ENCODE peak calls at places on chromosomes 2 and 18, in nine cellular contexts. S is lower lobe of right lung, N is GM23338, R is WERI-Rb-1, Q is H1, M is uterus, H is neural crest cell, Y is HFFc6, U is fibroblast of lung. Z is an unnamed sample.

GRCh38 chr2:81260320-81260719 is 955.8 kb upstream of the LRRTM1 start:
- DNase-seq in N (no peak), R (no peak), H (no peak), M (no peak), S (no peak), Y (no peak), U (peak), Q (no peak), Z (no peak)

GRCh38 chr2:168245074-168245825 is 2.1 kb downstream of the STK39 start:
- DNase-seq in H (no peak), Q (no peak), M (no peak), Y (no peak), U (peak), N (no peak), S (no peak), R (no peak), Z (no peak)

GRCh38 chr2:235555356-235555755 is 61.5 kb downstream of the AGAP1 start:
- DNase-seq in H (no peak), M (no peak), Y (no peak), Q (no peak), U (no peak), S (no peak), N (no peak), R (no peak), Z (no peak)

GRCh38 chr18:52670903-52671302 is 330.9 kb downstream of the DCC start:
- DNase-seq in M (no peak), Y (no peak), Q (no peak), R (peak), N (peak), U (peak), H (no peak), S (no peak), Z (no peak)

GRCh38 chr2:59184281-59185020 is 943.3 kb upstream of the FANCL start:
- DNase-seq in M (no peak), R (no peak), S (no peak), U (peak), Q (no peak), Y (no peak), N (no peak), H (no peak), Z (no peak)

GRCh38 chr2:177175917-177176668 is 36.5 kb upstream of the HNRNPA3 start:
- DNase-seq in R (no peak), N (no peak), S (no peak), H (no peak), U (no peak), Y (no peak), M (no peak), Q (no peak), Z (no peak)

GRCh38 chr2:29923110-29923721 is 1.8 kb upstream of the ALK start:
- DNase-seq in S (peak), Y (peak), R (peak), N (peak), U (peak), Q (peak), M (peak), H (peak), Z (peak)

GRCh38 chr2:224162122-224162521 is 123.0 kb upstream of the SERPINE2 start:
- DNase-seq in R (no peak), N (no peak), U (peak), H (no peak), S (no peak), Q (peak), Y (peak), M (no peak), Z (no peak)

GRCh38 chr2:67650292-67651133 is 253.4 kb downstream of the ETAA1 start:
- DNase-seq in U (peak), M (peak), Q (peak), Y (peak), R (peak), H (peak), N (peak), S (peak), Z (no peak)

GRCh38 chr18:68861365-68861764 is 63.5 kb downstream of the CCDC102B start:
- DNase-seq in R (no peak), S (no peak), Y (no peak), Q (no peak), H (no peak), N (no peak), M (no peak), U (no peak), Z (no peak)

GRCh38 chr18:68865021-68865420 is 67.1 kb downstream of the CCDC102B start:
- DNase-seq in H (no peak), S (no peak), U (no peak), N (no peak), Y (no peak), M (no peak), R (no peak), Q (no peak), Z (no peak)

DNA sequence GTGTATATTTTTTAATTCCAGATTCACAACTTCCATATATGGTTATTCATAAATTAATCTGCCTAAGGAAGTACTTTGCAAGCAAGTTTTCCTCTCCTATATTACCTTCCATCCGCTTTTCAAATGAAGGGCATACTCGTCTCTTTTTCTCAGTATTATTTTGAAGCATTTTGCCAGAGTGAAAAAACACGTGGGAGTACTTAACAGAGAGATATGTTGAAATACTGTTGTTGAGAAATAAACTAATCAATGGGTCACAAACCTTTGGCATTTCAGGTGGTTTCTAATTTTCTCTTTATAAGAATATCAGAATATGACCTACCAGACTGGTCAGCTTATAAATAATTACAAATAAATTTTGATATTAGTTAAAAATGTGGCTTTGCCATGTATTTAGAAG is 67.6 kb downstream of the CCDC102B start:
- DNase-seq in S (no peak), H (no peak), M (no peak), U (no peak), N (no peak), R (no peak), Q (no peak), Y (no peak), Z (no peak)
- TF ChIP-seq CTCF in S (no peak), H (no peak), M (no peak), U (no peak), N (no peak), R (no peak), Q (no peak), Y (no peak), Z (no peak)

GRCh38 chr2:26136431-26136830 is 36.5 kb upstream of the GAREM2 start:
- DNase-seq in H (no peak), R (no peak), M (no peak), S (no peak), N (no peak), Q (no peak), U (no peak), Y (no peak), Z (no peak)
- TF ChIP-seq CTCF in H (no peak), R (no peak), M (no peak), S (no peak), N (no peak), Q (no peak), U (no peak), Y (no peak), Z (no peak)

DNA sequence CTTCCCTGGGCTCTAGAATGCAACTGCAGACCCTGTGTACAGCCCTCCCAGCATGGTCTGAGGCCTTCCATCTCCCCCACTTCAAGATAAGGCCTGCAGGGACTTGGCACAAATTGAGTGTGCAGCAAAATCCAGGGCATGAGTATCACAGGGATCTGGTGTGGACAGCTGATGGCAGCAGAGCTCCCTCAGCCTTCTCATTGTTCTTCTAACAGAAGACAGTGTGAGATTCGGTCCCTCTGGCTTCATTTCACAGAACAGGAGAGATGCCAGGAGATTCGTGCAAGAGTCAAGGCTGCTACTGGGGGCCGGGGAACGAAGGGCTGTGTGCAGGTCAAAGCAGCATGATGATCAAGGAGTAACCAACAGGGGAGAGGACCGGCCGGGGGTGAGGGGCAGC is 85.8 kb downstream of the UXS1 start:
- DNase-seq in H (no peak), N (no peak), R (no peak), Y (peak), S (no peak), M (no peak), Q (no peak), U (peak), Z (no peak)
- TF ChIP-seq CTCF in H (no peak), N (no peak), R (peak), Y (no peak), S (no peak), M (no peak), Q (no peak), U (peak), Z (peak)

GRCh38 chr2:219505585-219505984 is 6.9 kb downstream of the GMPPA start:
- DNase-seq in S (no peak), R (no peak), U (no peak), Q (no peak), M (no peak), N (no peak), Y (no peak), H (no peak), Z (no peak)
- TF ChIP-seq CTCF in S (no peak), R (no peak), U (no peak), Q (no peak), M (no peak), N (no peak), Y (no peak), H (no peak), Z (no peak)

GRCh38 chr2:135820003-135820618 is 16.9 kb downstream of the LCT start:
- DNase-seq in N (no peak), M (no peak), R (no peak), U (no peak), H (no peak), Q (no peak), Y (no peak), S (no peak), Z (no peak)

GRCh38 chr2:135817946-135818345 is 19.0 kb downstream of the LCT start:
- DNase-seq in R (no peak), M (no peak), H (no peak), Q (no peak), N (no peak), S (no peak), Y (no peak), U (no peak), Z (no peak)

GRCh38 chr2:135821190-135821589 is 15.8 kb downstream of the LCT start:
- DNase-seq in S (no peak), H (no peak), Q (no peak), Y (no peak), N (no peak), U (no peak), R (no peak), M (no peak), Z (no peak)

GRCh38 chr2:135817466-135817865 is 19.5 kb downstream of the LCT start:
- DNase-seq in H (no peak), Y (no peak), R (no peak), S (no peak), U (no peak), N (no peak), Q (no peak), M (no peak), Z (no peak)

DNA sequence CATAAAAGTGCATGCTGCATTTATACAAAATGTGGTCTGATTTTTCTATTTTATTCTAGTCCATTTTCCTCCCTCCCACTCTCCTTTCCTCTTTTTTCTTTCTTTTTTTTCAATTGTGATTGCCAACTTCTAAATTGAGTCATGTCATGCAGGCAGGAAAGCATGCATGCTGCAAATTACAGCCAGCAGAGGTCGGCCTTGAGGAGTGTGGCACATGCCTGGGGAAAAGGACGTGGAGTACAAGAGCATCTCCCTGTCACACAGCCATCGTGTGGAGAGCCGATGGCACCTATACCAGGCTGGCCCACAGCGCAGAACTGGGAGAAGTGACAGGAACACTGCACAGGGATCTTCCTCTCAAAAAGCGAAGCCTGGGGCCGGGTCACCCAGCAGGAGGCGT is 17.8 kb downstream of the LCT start:
- DNase-seq in S (no peak), Q (peak), H (peak), Y (peak), U (peak), R (peak), N (peak), M (no peak), Z (no peak)
- TF ChIP-seq CTCF in S (no peak), Q (peak), H (peak), Y (peak), U (peak), R (peak), N (peak), M (no peak), Z (peak)

DNA sequence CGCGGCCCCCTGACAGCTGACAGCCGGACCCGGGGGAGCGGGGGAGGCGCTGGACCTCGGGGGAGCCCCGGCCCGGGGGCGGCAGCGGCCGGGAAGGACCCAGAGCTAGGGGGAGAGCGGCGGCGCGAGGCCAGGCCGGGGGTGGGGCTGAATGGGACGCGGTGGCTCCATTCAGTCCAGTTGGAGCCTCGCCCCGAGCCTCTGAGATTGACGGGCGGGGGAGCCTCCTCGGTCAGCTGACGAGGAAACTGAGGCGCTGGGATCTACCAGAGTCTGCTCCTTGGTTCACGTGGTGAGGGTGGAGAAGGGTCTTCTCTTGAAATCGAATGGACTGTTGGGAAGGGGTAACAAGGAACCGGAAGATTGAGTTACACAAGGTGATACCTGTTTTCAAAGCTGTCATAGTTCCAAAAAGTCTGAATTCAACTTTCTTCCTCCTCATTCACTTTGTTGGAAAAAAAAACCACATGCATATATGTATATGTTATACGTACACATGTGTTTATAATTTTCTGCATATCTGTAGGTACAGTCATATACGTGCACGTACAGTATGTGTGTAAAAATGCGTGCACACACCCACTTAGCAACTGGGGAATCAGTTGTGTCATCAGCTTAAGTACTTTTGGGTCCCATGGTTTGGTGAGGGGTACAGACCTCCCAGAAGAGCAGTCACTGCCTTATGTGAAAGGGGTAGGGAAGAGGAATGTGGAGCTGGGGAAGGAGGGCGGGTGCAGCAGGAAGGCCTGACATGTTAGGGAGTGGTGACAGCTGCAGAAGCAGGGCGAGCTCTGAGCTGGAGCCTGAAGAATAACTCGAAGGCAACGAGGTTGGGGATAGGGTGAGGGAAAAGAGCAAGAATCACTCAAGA is 628 bp downstream of the PPP1R7 start:
- DNase-seq in U (peak), H (no peak), N (peak), Q (no peak), Y (no peak), R (no peak), S (no peak), M (no peak), Z (no peak)
- TF ChIP-seq CTCF in U (no peak), H (no peak), N (no peak), Q (no peak), Y (no peak), R (no peak), S (no peak), M (no peak), Z (no peak)